ENCODE peak calls at places on chromosomes 4 and X, in five cellular contexts. One of them, this sample, is unnamed.

GRCh38 chrX:101564651-101565050 is 14.3 kb downstream of the ARMCX1 start:
- DNase-seq in D721Med: no peak
- DNase-seq in T-helper 1 cell: no peak
- DNase-seq in hypothalamus: no peak
- DNase-seq in NCI-H1417: no peak
- DNase-seq in this sample: no peak

GRCh38 chrX:40943093-40943641 is 142.1 kb upstream of the USP9X start:
- DNase-seq in D721Med: no peak
- DNase-seq in T-helper 1 cell: no peak
- DNase-seq in hypothalamus: no peak
- DNase-seq in NCI-H1417: no peak
- DNase-seq in this sample: no peak

GRCh38 chrX:150983526-150984163 is 510 bp downstream of the HMGB3 start:
- DNase-seq in D721Med: no peak
- DNase-seq in T-helper 1 cell: peak; percentile 5
- DNase-seq in hypothalamus: no peak
- DNase-seq in NCI-H1417: peak; percentile 33
- DNase-seq in this sample: no peak

GRCh38 chrX:65999563-66000148 is 40.2 kb downstream of the VSIG4 start:
- DNase-seq in D721Med: no peak
- DNase-seq in T-helper 1 cell: no peak
- DNase-seq in hypothalamus: no peak
- DNase-seq in NCI-H1417: no peak
- DNase-seq in this sample: no peak

GRCh38 chrX:2351999-2352995 is 148.5 kb downstream of the DHRSX start:
- DNase-seq in D721Med: no peak
- DNase-seq in T-helper 1 cell: no peak
- DNase-seq in hypothalamus: no peak
- DNase-seq in NCI-H1417: no peak
- DNase-seq in this sample: no peak

GRCh38 chr4:118086334-118086733 is 52.0 kb downstream of the NDST3 start:
- DNase-seq in D721Med: no peak
- DNase-seq in T-helper 1 cell: no peak
- DNase-seq in hypothalamus: no peak
- DNase-seq in NCI-H1417: no peak
- DNase-seq in this sample: no peak

GRCh38 chrX:154452823-154453222 is 5.3 kb upstream of the PLXNA3 start:
- DNase-seq in D721Med: no peak
- DNase-seq in T-helper 1 cell: no peak
- DNase-seq in hypothalamus: peak; percentile 16
- DNase-seq in NCI-H1417: no peak
- DNase-seq in this sample: no peak

GRCh38 chr4:59612235-59612634 is 1587.9 kb upstream of the ADGRL3 start:
- DNase-seq in D721Med: no peak
- DNase-seq in T-helper 1 cell: no peak
- DNase-seq in hypothalamus: no peak
- DNase-seq in NCI-H1417: no peak
- DNase-seq in this sample: no peak

GRCh38 chrX:48890296-48890925 is 7.2 kb downstream of the TIMM17B start:
- DNase-seq in D721Med: no peak
- DNase-seq in T-helper 1 cell: no peak
- DNase-seq in hypothalamus: no peak
- DNase-seq in NCI-H1417: no peak
- DNase-seq in this sample: no peak

GRCh38 chr4:78038704-78039103 is 18.4 kb upstream of the FRAS1 start:
- DNase-seq in D721Med: peak; percentile 31
- DNase-seq in T-helper 1 cell: no peak
- DNase-seq in hypothalamus: no peak
- DNase-seq in NCI-H1417: no peak
- DNase-seq in this sample: no peak

GRCh38 chr4:4673070-4673469 is 131.2 kb upstream of the STX18 start:
- DNase-seq in D721Med: no peak
- DNase-seq in T-helper 1 cell: no peak
- DNase-seq in hypothalamus: no peak
- DNase-seq in NCI-H1417: no peak
- DNase-seq in this sample: no peak

This sample was measured in type B pancreatic cell.